ENCODE peak calls at places on chromosomes 1 and 21, in four cellular contexts. One of them, this sample, is unnamed.

GRCh38 chr21:45537111-45537745 is 5.0 kb downstream of the SLC19A1 start:
- DNase-seq in omental fat pad: no peak
- DNase-seq in endothelial cell: no peak
- DNase-seq in fibroblast of the aortic adventitia: no peak
- DNase-seq in this sample: peak; percentile 8

GRCh38 chr1:52294580-52294979 is 71.4 kb downstream of the CC2D1B start:
- DNase-seq in omental fat pad: no peak
- DNase-seq in endothelial cell: no peak
- DNase-seq in fibroblast of the aortic adventitia: peak; percentile 4
- DNase-seq in this sample: no peak

GRCh38 chr1:110164951-110165350 is 14.7 kb downstream of the SLC6A17 start:
- DNase-seq in omental fat pad: no peak
- DNase-seq in endothelial cell: no peak
- DNase-seq in fibroblast of the aortic adventitia: no peak
- DNase-seq in this sample: no peak

GRCh38 chr1:117312453-117313138 is 54.7 kb upstream of the MAN1A2 start:
- DNase-seq in omental fat pad: no peak
- DNase-seq in endothelial cell: no peak
- DNase-seq in fibroblast of the aortic adventitia: peak; percentile 35
- DNase-seq in this sample: no peak

GRCh38 chr1:37931148-37931492 is 15.7 kb downstream of the INPP5B start:
- DNase-seq in omental fat pad: no peak
- DNase-seq in endothelial cell: no peak
- DNase-seq in fibroblast of the aortic adventitia: no peak
- DNase-seq in this sample: no peak

GRCh38 chr1:234608720-234609527 is 1.1 kb downstream of the IRF2BP2 start:
- DNase-seq in omental fat pad: no peak
- DNase-seq in endothelial cell: peak; percentile 56
- DNase-seq in fibroblast of the aortic adventitia: peak; percentile 40
- DNase-seq in this sample: no peak

GRCh38 chr1:23742670-23743286 is 493 bp upstream of the ELOA start:
- DNase-seq in omental fat pad: no peak
- DNase-seq in endothelial cell: no peak
- DNase-seq in fibroblast of the aortic adventitia: no peak
- DNase-seq in this sample: no peak

GRCh38 chr1:55284856-55285255 is 69.7 kb upstream of the USP24 start:
- DNase-seq in omental fat pad: no peak
- DNase-seq in endothelial cell: peak; percentile 42
- DNase-seq in fibroblast of the aortic adventitia: peak; percentile 81
- DNase-seq in this sample: no peak

GRCh38 chr1:160406131-160406968 is 6.0 kb downstream of the VANGL2 start:
- DNase-seq in omental fat pad: no peak
- DNase-seq in endothelial cell: no peak
- DNase-seq in fibroblast of the aortic adventitia: no peak
- DNase-seq in this sample: no peak

GRCh38 chr1:219575563-219575962 is 37.3 kb downstream of the ZC3H11B start:
- DNase-seq in omental fat pad: no peak
- DNase-seq in endothelial cell: no peak
- DNase-seq in fibroblast of the aortic adventitia: no peak
- DNase-seq in this sample: no peak

GRCh38 chr1:199056721-199057120 is 417.9 kb downstream of the PTPRC start:
- DNase-seq in omental fat pad: no peak
- DNase-seq in endothelial cell: no peak
- DNase-seq in fibroblast of the aortic adventitia: no peak
- DNase-seq in this sample: no peak

GRCh38 chr1:6794164-6794563 is 8.9 kb downstream of the CAMTA1 start:
- DNase-seq in omental fat pad: no peak
- DNase-seq in endothelial cell: no peak
- DNase-seq in fibroblast of the aortic adventitia: peak; percentile 82
- DNase-seq in this sample: no peak

GRCh38 chr1:28104866-28105467 is 16.6 kb upstream of the EYA3 start:
- DNase-seq in omental fat pad: no peak
- DNase-seq in endothelial cell: peak; percentile 18
- DNase-seq in fibroblast of the aortic adventitia: peak; percentile 62
- DNase-seq in this sample: no peak

GRCh38 chr1:63413394-63413793 is 46.0 kb downstream of the ALG6 start:
- DNase-seq in omental fat pad: no peak
- DNase-seq in endothelial cell: no peak
- DNase-seq in fibroblast of the aortic adventitia: no peak
- DNase-seq in this sample: no peak

GRCh38 chr1:218878369-218878768 is 295.3 kb upstream of the LYPLAL1 start:
- DNase-seq in omental fat pad: no peak
- DNase-seq in endothelial cell: no peak
- DNase-seq in fibroblast of the aortic adventitia: peak; percentile 76
- DNase-seq in this sample: no peak

GRCh38 chr1:8107897-8108296 is 81.8 kb upstream of the ERRFI1 start:
- DNase-seq in omental fat pad: no peak
- DNase-seq in endothelial cell: no peak
- DNase-seq in fibroblast of the aortic adventitia: no peak
- DNase-seq in this sample: no peak

GRCh38 chr1:246753670-246754535 is 29.7 kb downstream of the SCCPDH start:
- DNase-seq in omental fat pad: peak; percentile 67
- DNase-seq in endothelial cell: peak; percentile 82
- DNase-seq in fibroblast of the aortic adventitia: peak; percentile 73
- DNase-seq in this sample: peak; percentile 48

GRCh38 chr1:186958520-186958919 is 129.8 kb downstream of the PLA2G4A start:
- DNase-seq in omental fat pad: no peak
- DNase-seq in endothelial cell: no peak
- DNase-seq in fibroblast of the aortic adventitia: peak; percentile 65
- DNase-seq in this sample: no peak

GRCh38 chr1:1293618-1294249 is 13.5 kb downstream of the SCNN1D start:
- DNase-seq in omental fat pad: no peak
- DNase-seq in endothelial cell: no peak
- DNase-seq in fibroblast of the aortic adventitia: no peak
- DNase-seq in this sample: no peak

GRCh38 chr1:22048351-22049192 is 3.9 kb upstream of the CDC42 start:
- DNase-seq in omental fat pad: no peak
- DNase-seq in endothelial cell: no peak
- DNase-seq in fibroblast of the aortic adventitia: peak; percentile 39
- DNase-seq in this sample: no peak

GRCh38 chr1:17642169-17642568 is 102.7 kb downstream of the ARHGEF10L start:
- DNase-seq in omental fat pad: no peak
- DNase-seq in endothelial cell: no peak
- DNase-seq in fibroblast of the aortic adventitia: no peak
- DNase-seq in this sample: no peak

GRCh38 chr1:67484492-67484891 is 54.3 kb upstream of the SERBP1 start:
- DNase-seq in omental fat pad: no peak
- DNase-seq in endothelial cell: no peak
- DNase-seq in fibroblast of the aortic adventitia: no peak
- DNase-seq in this sample: no peak

GRCh38 chr1:109928591-109929111 is 18.0 kb downstream of the CSF1 start:
- DNase-seq in omental fat pad: peak; percentile 24
- DNase-seq in endothelial cell: no peak
- DNase-seq in fibroblast of the aortic adventitia: peak; percentile 86
- DNase-seq in this sample: no peak

GRCh38 chr1:36743286-36744005 is 260.7 kb upstream of the CSF3R start:
- DNase-seq in omental fat pad: no peak
- DNase-seq in endothelial cell: no peak
- DNase-seq in fibroblast of the aortic adventitia: no peak
- DNase-seq in this sample: no peak

GRCh38 chr1:241485554-241485992 is 34.0 kb downstream of the FH start:
- DNase-seq in omental fat pad: no peak
- DNase-seq in endothelial cell: no peak
- DNase-seq in fibroblast of the aortic adventitia: peak; percentile 24
- DNase-seq in this sample: no peak

GRCh38 chr1:169945171-169945570 is 51.5 kb upstream of the SCYL3 start:
- DNase-seq in omental fat pad: no peak
- DNase-seq in endothelial cell: no peak
- DNase-seq in fibroblast of the aortic adventitia: no peak
- DNase-seq in this sample: no peak

GRCh38 chr1:28668956-28669719 is 554 bp downstream of the GMEB1 start:
- DNase-seq in omental fat pad: no peak
- DNase-seq in endothelial cell: peak; percentile 51
- DNase-seq in fibroblast of the aortic adventitia: peak; percentile 49
- DNase-seq in this sample: peak; percentile 35

GRCh38 chr1:225851810-225852209 is 30.4 kb downstream of the TMEM63A start:
- DNase-seq in omental fat pad: no peak
- DNase-seq in endothelial cell: no peak
- DNase-seq in fibroblast of the aortic adventitia: no peak
- DNase-seq in this sample: no peak

GRCh38 chr1:209808059-209808494 is 2.1 kb upstream of the IRF6 start:
- DNase-seq in omental fat pad: no peak
- DNase-seq in endothelial cell: no peak
- DNase-seq in fibroblast of the aortic adventitia: peak; percentile 93
- DNase-seq in this sample: no peak

DNA sequence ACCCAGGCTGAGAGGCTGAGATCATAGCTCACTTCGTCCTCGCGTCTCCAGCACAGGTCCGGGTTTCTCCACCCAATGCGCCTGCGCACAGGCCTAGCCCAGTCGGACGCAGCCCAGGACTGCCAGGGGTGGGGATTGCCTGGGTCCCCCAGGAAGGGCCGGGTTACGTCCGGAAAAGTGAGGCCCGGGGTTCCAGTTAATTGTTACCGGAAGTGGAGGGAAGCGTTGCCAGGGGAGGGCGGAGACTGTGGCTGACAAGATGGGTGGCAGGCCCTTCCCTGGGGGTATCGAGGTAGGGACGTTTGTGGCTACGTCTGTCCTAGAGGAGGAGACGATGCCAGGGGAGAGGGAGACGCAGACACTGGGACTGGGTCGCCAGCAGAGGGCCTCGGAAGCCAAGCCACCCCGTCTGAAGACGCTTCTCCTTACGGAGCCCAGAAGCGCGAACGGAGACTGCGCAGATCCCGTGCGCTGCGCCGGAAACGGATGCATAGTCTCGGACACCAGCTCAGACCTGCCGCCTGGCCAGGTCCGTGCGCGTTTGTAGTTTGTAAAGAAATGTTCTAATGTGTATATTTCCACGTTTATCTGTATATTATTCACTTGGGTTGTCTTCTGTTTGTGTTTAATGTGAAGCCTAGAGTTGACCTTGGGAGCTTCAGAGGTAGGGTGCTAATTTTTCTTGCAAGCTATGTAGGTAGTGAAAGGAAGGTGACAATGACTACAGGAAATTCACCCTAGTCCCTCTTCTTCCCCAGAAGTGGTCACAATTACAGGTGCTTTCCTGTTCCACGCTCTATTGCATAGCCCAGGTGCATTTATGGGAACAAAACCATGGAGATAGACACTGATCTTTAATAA is 7.3 kb downstream of the RSRP1 start:
- DNase-seq in omental fat pad: peak; percentile 68
- DNase-seq in endothelial cell: peak; percentile 86
- DNase-seq in fibroblast of the aortic adventitia: peak; percentile 86
- DNase-seq in this sample: peak; percentile 77
- TF ChIP-seq CTCF in omental fat pad: no peak
- TF ChIP-seq CTCF in endothelial cell: peak; percentile 24
- TF ChIP-seq CTCF in fibroblast of the aortic adventitia: peak; percentile 59
- TF ChIP-seq CTCF in this sample: peak; percentile 63

GRCh38 chr21:33305344-33305671 is 19.5 kb upstream of the IFNAR1 start:
- DNase-seq in omental fat pad: no peak
- DNase-seq in endothelial cell: no peak
- DNase-seq in fibroblast of the aortic adventitia: no peak
- DNase-seq in this sample: no peak

GRCh38 chr21:33301632-33302002 is 23.2 kb upstream of the IFNAR1 start:
- DNase-seq in omental fat pad: no peak
- DNase-seq in endothelial cell: no peak
- DNase-seq in fibroblast of the aortic adventitia: no peak
- DNase-seq in this sample: no peak

GRCh38 chr21:33300701-33301631 is 23.8 kb upstream of the IFNAR1 start:
- DNase-seq in omental fat pad: no peak
- DNase-seq in endothelial cell: no peak
- DNase-seq in fibroblast of the aortic adventitia: no peak
- DNase-seq in this sample: no peak

GRCh38 chr21:33302055-33302454 is 22.7 kb upstream of the IFNAR1 start:
- DNase-seq in omental fat pad: no peak
- DNase-seq in endothelial cell: no peak
- DNase-seq in fibroblast of the aortic adventitia: no peak
- DNase-seq in this sample: no peak

GRCh38 chr21:33302796-33303195 is 22.0 kb upstream of the IFNAR1 start:
- DNase-seq in omental fat pad: no peak
- DNase-seq in endothelial cell: no peak
- DNase-seq in fibroblast of the aortic adventitia: no peak
- DNase-seq in this sample: no peak
- TF ChIP-seq CTCF in omental fat pad: no peak
- TF ChIP-seq CTCF in endothelial cell: no peak
- TF ChIP-seq CTCF in fibroblast of the aortic adventitia: no peak
- TF ChIP-seq CTCF in this sample: no peak

GRCh38 chr21:35170818-35171217 is 121.7 kb upstream of the RUNX1 start:
- DNase-seq in omental fat pad: no peak
- DNase-seq in endothelial cell: no peak
- DNase-seq in fibroblast of the aortic adventitia: no peak
- DNase-seq in this sample: no peak

GRCh38 chr21:35170244-35170756 is 121.2 kb upstream of the RUNX1 start:
- DNase-seq in omental fat pad: no peak
- DNase-seq in endothelial cell: no peak
- DNase-seq in fibroblast of the aortic adventitia: no peak
- DNase-seq in this sample: no peak

GRCh38 chr21:35168702-35169101 is 119.6 kb upstream of the RUNX1 start:
- DNase-seq in omental fat pad: no peak
- DNase-seq in endothelial cell: no peak
- DNase-seq in fibroblast of the aortic adventitia: no peak
- DNase-seq in this sample: no peak

GRCh38 chr21:35171385-35171784 is 122.3 kb upstream of the RUNX1 start:
- DNase-seq in omental fat pad: no peak
- DNase-seq in endothelial cell: no peak
- DNase-seq in fibroblast of the aortic adventitia: no peak
- DNase-seq in this sample: no peak

DNA sequence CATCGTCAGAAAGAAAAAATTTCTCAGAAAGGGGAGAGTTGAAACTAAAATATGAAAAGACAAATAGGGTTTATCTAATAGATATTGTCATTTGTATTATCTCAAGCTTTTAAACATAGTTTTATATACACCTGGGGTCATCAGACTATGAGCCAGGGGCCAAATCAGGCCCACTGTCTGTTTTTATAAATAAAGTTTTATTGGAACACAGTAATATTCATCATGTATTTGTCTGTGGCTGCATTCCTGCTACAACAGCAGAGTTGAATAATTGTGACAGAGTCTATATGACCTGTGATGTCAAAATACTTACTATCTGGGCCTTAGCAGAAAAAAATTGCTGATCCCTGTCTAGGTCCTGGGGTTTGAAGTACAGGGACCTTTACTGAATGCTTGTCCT is 120.5 kb upstream of the RUNX1 start:
- DNase-seq in omental fat pad: no peak
- DNase-seq in endothelial cell: no peak
- DNase-seq in fibroblast of the aortic adventitia: no peak
- DNase-seq in this sample: no peak
- TF ChIP-seq CTCF in omental fat pad: no peak
- TF ChIP-seq CTCF in endothelial cell: no peak
- TF ChIP-seq CTCF in fibroblast of the aortic adventitia: no peak
- TF ChIP-seq CTCF in this sample: no peak

DNA sequence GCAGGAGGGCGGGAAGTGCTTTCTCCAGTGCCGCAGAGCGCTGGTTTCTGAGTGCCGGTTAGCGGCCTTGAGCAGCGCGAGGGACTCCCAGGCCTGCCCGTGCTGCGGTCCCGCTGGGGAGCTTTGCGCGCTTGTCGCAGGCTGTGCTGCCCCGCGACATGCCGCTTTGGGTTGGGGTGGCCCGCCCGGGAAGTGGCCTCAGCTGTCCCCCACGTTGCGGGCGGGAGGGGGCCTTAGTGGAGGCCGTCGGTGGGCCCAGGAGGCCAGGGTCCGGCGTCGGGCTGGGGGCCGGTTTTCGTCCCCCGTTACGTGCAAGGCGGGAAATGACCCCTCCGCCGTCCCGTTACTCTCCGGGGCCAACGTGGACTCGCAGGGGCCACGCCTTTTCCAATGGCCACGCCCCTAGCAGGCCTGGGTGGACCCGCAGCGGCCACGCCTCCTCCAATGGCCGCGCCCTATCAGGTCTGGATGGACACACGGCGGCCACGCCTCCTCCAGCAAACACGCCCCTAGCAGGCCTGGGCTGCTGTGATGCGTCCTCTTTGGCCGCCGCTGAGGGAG is 977 bp upstream of the C1orf174 start:
- DNase-seq in omental fat pad: peak; percentile 97
- DNase-seq in endothelial cell: peak; percentile 94
- DNase-seq in fibroblast of the aortic adventitia: peak; percentile 92
- DNase-seq in this sample: peak; percentile 84
- TF ChIP-seq CTCF in omental fat pad: no peak
- TF ChIP-seq CTCF in endothelial cell: peak; percentile 10
- TF ChIP-seq CTCF in fibroblast of the aortic adventitia: no peak
- TF ChIP-seq CTCF in this sample: no peak